ENCODE peak calls at places on chromosomes 6 and 20, in nine cellular contexts. One of them, this sample, is unnamed.

GRCh38 chr6:33638581-33638980 is 17.5 kb downstream of the ITPR3 start:
- DNase-seq in fibroblast of gingiva: no peak
- DNase-seq in activated CD4-positive, CD25-positive, alpha-beta regulatory T cell: no peak
- DNase-seq in aorta: no peak
- DNase-seq in T follicular helper cell: no peak
- DNase-seq in NCI-H69: no peak
- DNase-seq in activated CD8-positive, alpha-beta T cell treated with anti-CD3 and anti-CD28 coated beads for 36 hours: no peak
- DNase-seq in stimulated activated CD4-positive, alpha-beta T cell treated with anti-CD3 and anti-CD28 coated beads, Interleukin-12 subunit alpha, Interleukin-12 subunit beta, amount 100 ng/mL, for 4 hours: no peak
- DNase-seq in fibroblast of pulmonary artery: no peak
- DNase-seq in this sample: no peak

GRCh38 chr20:8129211-8129986 is 2.7 kb upstream of the PLCB1 start:
- DNase-seq in fibroblast of pulmonary artery: no peak
- DNase-seq in aorta: no peak
- DNase-seq in T follicular helper cell: no peak
- DNase-seq in activated CD8-positive, alpha-beta T cell treated with anti-CD3 and anti-CD28 coated beads for 36 hours: no peak
- DNase-seq in activated CD4-positive, CD25-positive, alpha-beta regulatory T cell: no peak
- DNase-seq in stimulated activated CD4-positive, alpha-beta T cell treated with anti-CD3 and anti-CD28 coated beads, Interleukin-12 subunit alpha, Interleukin-12 subunit beta, amount 100 ng/mL, for 4 hours: no peak
- DNase-seq in fibroblast of gingiva: no peak
- DNase-seq in NCI-H69: no peak
- DNase-seq in this sample: no peak

GRCh38 chr6:6665505-6665904 is 77.0 kb downstream of the LY86 start:
- DNase-seq in activated CD8-positive, alpha-beta T cell treated with anti-CD3 and anti-CD28 coated beads for 36 hours: no peak
- DNase-seq in stimulated activated CD4-positive, alpha-beta T cell treated with anti-CD3 and anti-CD28 coated beads, Interleukin-12 subunit alpha, Interleukin-12 subunit beta, amount 100 ng/mL, for 4 hours: no peak
- DNase-seq in fibroblast of gingiva: no peak
- DNase-seq in aorta: no peak
- DNase-seq in fibroblast of pulmonary artery: no peak
- DNase-seq in activated CD4-positive, CD25-positive, alpha-beta regulatory T cell: no peak
- DNase-seq in NCI-H69: peak
- DNase-seq in T follicular helper cell: no peak
- DNase-seq in this sample: no peak

GRCh38 chr6:37784585-37784967 is 35.0 kb upstream of the ZFAND3 start:
- DNase-seq in activated CD4-positive, CD25-positive, alpha-beta regulatory T cell: no peak
- DNase-seq in NCI-H69: peak
- DNase-seq in T follicular helper cell: no peak
- DNase-seq in stimulated activated CD4-positive, alpha-beta T cell treated with anti-CD3 and anti-CD28 coated beads, Interleukin-12 subunit alpha, Interleukin-12 subunit beta, amount 100 ng/mL, for 4 hours: no peak
- DNase-seq in fibroblast of pulmonary artery: no peak
- DNase-seq in activated CD8-positive, alpha-beta T cell treated with anti-CD3 and anti-CD28 coated beads for 36 hours: no peak
- DNase-seq in fibroblast of gingiva: no peak
- DNase-seq in aorta: no peak
- DNase-seq in this sample: peak

GRCh38 chr6:166957805-166958076 is 1.4 kb upstream of the RNASET2 start:
- DNase-seq in stimulated activated CD4-positive, alpha-beta T cell treated with anti-CD3 and anti-CD28 coated beads, Interleukin-12 subunit alpha, Interleukin-12 subunit beta, amount 100 ng/mL, for 4 hours: no peak
- DNase-seq in activated CD8-positive, alpha-beta T cell treated with anti-CD3 and anti-CD28 coated beads for 36 hours: no peak
- DNase-seq in T follicular helper cell: no peak
- DNase-seq in activated CD4-positive, CD25-positive, alpha-beta regulatory T cell: no peak
- DNase-seq in fibroblast of gingiva: no peak
- DNase-seq in fibroblast of pulmonary artery: no peak
- DNase-seq in NCI-H69: no peak
- DNase-seq in aorta: no peak
- DNase-seq in this sample: no peak

GRCh38 chr6:154848580-154848979 is 115.4 kb downstream of the SCAF8 start:
- DNase-seq in activated CD8-positive, alpha-beta T cell treated with anti-CD3 and anti-CD28 coated beads for 36 hours: no peak
- DNase-seq in activated CD4-positive, CD25-positive, alpha-beta regulatory T cell: no peak
- DNase-seq in fibroblast of gingiva: no peak
- DNase-seq in stimulated activated CD4-positive, alpha-beta T cell treated with anti-CD3 and anti-CD28 coated beads, Interleukin-12 subunit alpha, Interleukin-12 subunit beta, amount 100 ng/mL, for 4 hours: no peak
- DNase-seq in NCI-H69: peak
- DNase-seq in T follicular helper cell: no peak
- DNase-seq in fibroblast of pulmonary artery: peak
- DNase-seq in aorta: no peak
- DNase-seq in this sample: no peak

GRCh38 chr20:45592574-45593189 is 13.6 kb upstream of the WFDC8 start:
- DNase-seq in activated CD8-positive, alpha-beta T cell treated with anti-CD3 and anti-CD28 coated beads for 36 hours: peak
- DNase-seq in fibroblast of gingiva: peak
- DNase-seq in fibroblast of pulmonary artery: peak
- DNase-seq in NCI-H69: peak
- DNase-seq in activated CD4-positive, CD25-positive, alpha-beta regulatory T cell: no peak
- DNase-seq in stimulated activated CD4-positive, alpha-beta T cell treated with anti-CD3 and anti-CD28 coated beads, Interleukin-12 subunit alpha, Interleukin-12 subunit beta, amount 100 ng/mL, for 4 hours: no peak
- DNase-seq in aorta: no peak
- DNase-seq in T follicular helper cell: no peak
- DNase-seq in this sample: peak

GRCh38 chr6:128239898-128240509 is 280.4 kb downstream of the PTPRK start:
- DNase-seq in T follicular helper cell: no peak
- DNase-seq in activated CD4-positive, CD25-positive, alpha-beta regulatory T cell: no peak
- DNase-seq in fibroblast of pulmonary artery: no peak
- DNase-seq in aorta: no peak
- DNase-seq in fibroblast of gingiva: no peak
- DNase-seq in NCI-H69: peak
- DNase-seq in activated CD8-positive, alpha-beta T cell treated with anti-CD3 and anti-CD28 coated beads for 36 hours: no peak
- DNase-seq in stimulated activated CD4-positive, alpha-beta T cell treated with anti-CD3 and anti-CD28 coated beads, Interleukin-12 subunit alpha, Interleukin-12 subunit beta, amount 100 ng/mL, for 4 hours: no peak
- DNase-seq in this sample: no peak

GRCh38 chr20:57507477-57507876 is 17.5 kb downstream of the CTCFL start:
- DNase-seq in activated CD4-positive, CD25-positive, alpha-beta regulatory T cell: no peak
- DNase-seq in aorta: no peak
- DNase-seq in fibroblast of pulmonary artery: no peak
- DNase-seq in T follicular helper cell: no peak
- DNase-seq in activated CD8-positive, alpha-beta T cell treated with anti-CD3 and anti-CD28 coated beads for 36 hours: no peak
- DNase-seq in fibroblast of gingiva: no peak
- DNase-seq in NCI-H69: no peak
- DNase-seq in stimulated activated CD4-positive, alpha-beta T cell treated with anti-CD3 and anti-CD28 coated beads, Interleukin-12 subunit alpha, Interleukin-12 subunit beta, amount 100 ng/mL, for 4 hours: no peak
- DNase-seq in this sample: no peak

GRCh38 chr20:4973330-4974097 is 27.8 kb downstream of the SLC23A2 start:
- DNase-seq in fibroblast of pulmonary artery: peak
- DNase-seq in aorta: no peak
- DNase-seq in fibroblast of gingiva: peak
- DNase-seq in activated CD8-positive, alpha-beta T cell treated with anti-CD3 and anti-CD28 coated beads for 36 hours: peak
- DNase-seq in NCI-H69: peak
- DNase-seq in stimulated activated CD4-positive, alpha-beta T cell treated with anti-CD3 and anti-CD28 coated beads, Interleukin-12 subunit alpha, Interleukin-12 subunit beta, amount 100 ng/mL, for 4 hours: peak
- DNase-seq in T follicular helper cell: no peak
- DNase-seq in activated CD4-positive, CD25-positive, alpha-beta regulatory T cell: no peak
- DNase-seq in this sample: peak

GRCh38 chr20:38098952-38099351 is 65.4 kb downstream of the RPRD1B start:
- DNase-seq in fibroblast of pulmonary artery: no peak
- DNase-seq in fibroblast of gingiva: no peak
- DNase-seq in NCI-H69: no peak
- DNase-seq in aorta: no peak
- DNase-seq in stimulated activated CD4-positive, alpha-beta T cell treated with anti-CD3 and anti-CD28 coated beads, Interleukin-12 subunit alpha, Interleukin-12 subunit beta, amount 100 ng/mL, for 4 hours: no peak
- DNase-seq in activated CD8-positive, alpha-beta T cell treated with anti-CD3 and anti-CD28 coated beads for 36 hours: no peak
- DNase-seq in T follicular helper cell: no peak
- DNase-seq in activated CD4-positive, CD25-positive, alpha-beta regulatory T cell: no peak
- DNase-seq in this sample: no peak

GRCh38 chr6:18388942-18389341 is 1.8 kb downstream of the RNF144B start:
- DNase-seq in activated CD4-positive, CD25-positive, alpha-beta regulatory T cell: no peak
- DNase-seq in T follicular helper cell: no peak
- DNase-seq in stimulated activated CD4-positive, alpha-beta T cell treated with anti-CD3 and anti-CD28 coated beads, Interleukin-12 subunit alpha, Interleukin-12 subunit beta, amount 100 ng/mL, for 4 hours: no peak
- DNase-seq in aorta: no peak
- DNase-seq in fibroblast of gingiva: peak
- DNase-seq in activated CD8-positive, alpha-beta T cell treated with anti-CD3 and anti-CD28 coated beads for 36 hours: no peak
- DNase-seq in fibroblast of pulmonary artery: peak
- DNase-seq in NCI-H69: peak
- DNase-seq in this sample: peak

GRCh38 chr20:48835390-48835789 is 7.6 kb upstream of the PREX1 start:
- DNase-seq in stimulated activated CD4-positive, alpha-beta T cell treated with anti-CD3 and anti-CD28 coated beads, Interleukin-12 subunit alpha, Interleukin-12 subunit beta, amount 100 ng/mL, for 4 hours: no peak
- DNase-seq in T follicular helper cell: no peak
- DNase-seq in activated CD8-positive, alpha-beta T cell treated with anti-CD3 and anti-CD28 coated beads for 36 hours: no peak
- DNase-seq in aorta: no peak
- DNase-seq in fibroblast of gingiva: no peak
- DNase-seq in NCI-H69: no peak
- DNase-seq in activated CD4-positive, CD25-positive, alpha-beta regulatory T cell: no peak
- DNase-seq in fibroblast of pulmonary artery: no peak
- DNase-seq in this sample: no peak

GRCh38 chr6:5854900-5855299 is 151.8 kb downstream of the NRN1 start:
- DNase-seq in activated CD8-positive, alpha-beta T cell treated with anti-CD3 and anti-CD28 coated beads for 36 hours: no peak
- DNase-seq in stimulated activated CD4-positive, alpha-beta T cell treated with anti-CD3 and anti-CD28 coated beads, Interleukin-12 subunit alpha, Interleukin-12 subunit beta, amount 100 ng/mL, for 4 hours: no peak
- DNase-seq in fibroblast of pulmonary artery: no peak
- DNase-seq in aorta: no peak
- DNase-seq in fibroblast of gingiva: no peak
- DNase-seq in T follicular helper cell: no peak
- DNase-seq in activated CD4-positive, CD25-positive, alpha-beta regulatory T cell: no peak
- DNase-seq in NCI-H69: no peak
- DNase-seq in this sample: no peak

GRCh38 chr6:2688416-2689064 is 62.2 kb downstream of the MYLK4 start:
- DNase-seq in fibroblast of gingiva: peak
- DNase-seq in stimulated activated CD4-positive, alpha-beta T cell treated with anti-CD3 and anti-CD28 coated beads, Interleukin-12 subunit alpha, Interleukin-12 subunit beta, amount 100 ng/mL, for 4 hours: no peak
- DNase-seq in aorta: no peak
- DNase-seq in T follicular helper cell: no peak
- DNase-seq in activated CD8-positive, alpha-beta T cell treated with anti-CD3 and anti-CD28 coated beads for 36 hours: peak
- DNase-seq in activated CD4-positive, CD25-positive, alpha-beta regulatory T cell: no peak
- DNase-seq in fibroblast of pulmonary artery: peak
- DNase-seq in NCI-H69: no peak
- DNase-seq in this sample: peak

GRCh38 chr6:85551264-85551663 is 42.4 kb downstream of the SNX14 start:
- DNase-seq in fibroblast of pulmonary artery: no peak
- DNase-seq in activated CD4-positive, CD25-positive, alpha-beta regulatory T cell: no peak
- DNase-seq in fibroblast of gingiva: no peak
- DNase-seq in activated CD8-positive, alpha-beta T cell treated with anti-CD3 and anti-CD28 coated beads for 36 hours: peak
- DNase-seq in NCI-H69: peak
- DNase-seq in stimulated activated CD4-positive, alpha-beta T cell treated with anti-CD3 and anti-CD28 coated beads, Interleukin-12 subunit alpha, Interleukin-12 subunit beta, amount 100 ng/mL, for 4 hours: no peak
- DNase-seq in aorta: no peak
- DNase-seq in T follicular helper cell: no peak
- DNase-seq in this sample: no peak

GRCh38 chr6:110938176-110938575 is 20.3 kb upstream of the GTF3C6 start:
- DNase-seq in activated CD4-positive, CD25-positive, alpha-beta regulatory T cell: no peak
- DNase-seq in NCI-H69: no peak
- DNase-seq in fibroblast of pulmonary artery: peak
- DNase-seq in aorta: no peak
- DNase-seq in activated CD8-positive, alpha-beta T cell treated with anti-CD3 and anti-CD28 coated beads for 36 hours: no peak
- DNase-seq in fibroblast of gingiva: no peak
- DNase-seq in stimulated activated CD4-positive, alpha-beta T cell treated with anti-CD3 and anti-CD28 coated beads, Interleukin-12 subunit alpha, Interleukin-12 subunit beta, amount 100 ng/mL, for 4 hours: no peak
- DNase-seq in T follicular helper cell: no peak
- DNase-seq in this sample: no peak

GRCh38 chr20:32763202-32763999 is 1.2 kb downstream of the DNMT3B start:
- DNase-seq in T follicular helper cell: no peak
- DNase-seq in fibroblast of gingiva: no peak
- DNase-seq in NCI-H69: peak
- DNase-seq in activated CD8-positive, alpha-beta T cell treated with anti-CD3 and anti-CD28 coated beads for 36 hours: no peak
- DNase-seq in aorta: peak
- DNase-seq in fibroblast of pulmonary artery: no peak
- DNase-seq in stimulated activated CD4-positive, alpha-beta T cell treated with anti-CD3 and anti-CD28 coated beads, Interleukin-12 subunit alpha, Interleukin-12 subunit beta, amount 100 ng/mL, for 4 hours: no peak
- DNase-seq in activated CD4-positive, CD25-positive, alpha-beta regulatory T cell: no peak
- DNase-seq in this sample: no peak

GRCh38 chr20:63071541-63072181 is 64.9 kb upstream of the BHLHE23 start:
- DNase-seq in fibroblast of gingiva: no peak
- DNase-seq in activated CD4-positive, CD25-positive, alpha-beta regulatory T cell: no peak
- DNase-seq in aorta: peak
- DNase-seq in activated CD8-positive, alpha-beta T cell treated with anti-CD3 and anti-CD28 coated beads for 36 hours: peak
- DNase-seq in fibroblast of pulmonary artery: peak
- DNase-seq in T follicular helper cell: no peak
- DNase-seq in stimulated activated CD4-positive, alpha-beta T cell treated with anti-CD3 and anti-CD28 coated beads, Interleukin-12 subunit alpha, Interleukin-12 subunit beta, amount 100 ng/mL, for 4 hours: peak
- DNase-seq in NCI-H69: peak
- DNase-seq in this sample: peak

GRCh38 chr6:20044883-20045282 is 167.4 kb downstream of the MBOAT1 start:
- DNase-seq in fibroblast of gingiva: no peak
- DNase-seq in activated CD4-positive, CD25-positive, alpha-beta regulatory T cell: no peak
- DNase-seq in aorta: no peak
- DNase-seq in stimulated activated CD4-positive, alpha-beta T cell treated with anti-CD3 and anti-CD28 coated beads, Interleukin-12 subunit alpha, Interleukin-12 subunit beta, amount 100 ng/mL, for 4 hours: no peak
- DNase-seq in NCI-H69: no peak
- DNase-seq in activated CD8-positive, alpha-beta T cell treated with anti-CD3 and anti-CD28 coated beads for 36 hours: no peak
- DNase-seq in fibroblast of pulmonary artery: no peak
- DNase-seq in T follicular helper cell: no peak
- DNase-seq in this sample: no peak

GRCh38 chr20:63102720-63103375 is 96.1 kb upstream of the BHLHE23 start:
- DNase-seq in fibroblast of pulmonary artery: peak
- DNase-seq in activated CD8-positive, alpha-beta T cell treated with anti-CD3 and anti-CD28 coated beads for 36 hours: peak
- DNase-seq in NCI-H69: peak
- DNase-seq in stimulated activated CD4-positive, alpha-beta T cell treated with anti-CD3 and anti-CD28 coated beads, Interleukin-12 subunit alpha, Interleukin-12 subunit beta, amount 100 ng/mL, for 4 hours: peak
- DNase-seq in T follicular helper cell: peak
- DNase-seq in activated CD4-positive, CD25-positive, alpha-beta regulatory T cell: peak
- DNase-seq in fibroblast of gingiva: no peak
- DNase-seq in aorta: peak
- DNase-seq in this sample: peak

GRCh38 chr20:49983123-49983847 is 505 bp downstream of the SNAI1 start:
- DNase-seq in fibroblast of gingiva: no peak
- DNase-seq in fibroblast of pulmonary artery: no peak
- DNase-seq in NCI-H69: no peak
- DNase-seq in stimulated activated CD4-positive, alpha-beta T cell treated with anti-CD3 and anti-CD28 coated beads, Interleukin-12 subunit alpha, Interleukin-12 subunit beta, amount 100 ng/mL, for 4 hours: no peak
- DNase-seq in activated CD4-positive, CD25-positive, alpha-beta regulatory T cell: no peak
- DNase-seq in T follicular helper cell: no peak
- DNase-seq in activated CD8-positive, alpha-beta T cell treated with anti-CD3 and anti-CD28 coated beads for 36 hours: no peak
- DNase-seq in aorta: no peak
- DNase-seq in this sample: no peak

GRCh38 chr6:148501178-148501590 is 158.5 kb downstream of the SASH1 start:
- DNase-seq in NCI-H69: no peak
- DNase-seq in activated CD4-positive, CD25-positive, alpha-beta regulatory T cell: no peak
- DNase-seq in stimulated activated CD4-positive, alpha-beta T cell treated with anti-CD3 and anti-CD28 coated beads, Interleukin-12 subunit alpha, Interleukin-12 subunit beta, amount 100 ng/mL, for 4 hours: no peak
- DNase-seq in activated CD8-positive, alpha-beta T cell treated with anti-CD3 and anti-CD28 coated beads for 36 hours: no peak
- DNase-seq in aorta: no peak
- DNase-seq in fibroblast of pulmonary artery: peak
- DNase-seq in fibroblast of gingiva: peak
- DNase-seq in T follicular helper cell: no peak
- DNase-seq in this sample: peak

GRCh38 chr20:63552481-63553249 is 1.3 kb upstream of the FNDC11 start:
- DNase-seq in stimulated activated CD4-positive, alpha-beta T cell treated with anti-CD3 and anti-CD28 coated beads, Interleukin-12 subunit alpha, Interleukin-12 subunit beta, amount 100 ng/mL, for 4 hours: no peak
- DNase-seq in activated CD4-positive, CD25-positive, alpha-beta regulatory T cell: peak
- DNase-seq in aorta: no peak
- DNase-seq in fibroblast of pulmonary artery: no peak
- DNase-seq in T follicular helper cell: peak
- DNase-seq in fibroblast of gingiva: no peak
- DNase-seq in activated CD8-positive, alpha-beta T cell treated with anti-CD3 and anti-CD28 coated beads for 36 hours: peak
- DNase-seq in NCI-H69: peak
- DNase-seq in this sample: no peak

GRCh38 chr6:131258010-131258652 is 122.9 kb downstream of the AKAP7 start:
- DNase-seq in stimulated activated CD4-positive, alpha-beta T cell treated with anti-CD3 and anti-CD28 coated beads, Interleukin-12 subunit alpha, Interleukin-12 subunit beta, amount 100 ng/mL, for 4 hours: no peak
- DNase-seq in activated CD4-positive, CD25-positive, alpha-beta regulatory T cell: no peak
- DNase-seq in fibroblast of gingiva: no peak
- DNase-seq in fibroblast of pulmonary artery: no peak
- DNase-seq in NCI-H69: peak
- DNase-seq in activated CD8-positive, alpha-beta T cell treated with anti-CD3 and anti-CD28 coated beads for 36 hours: no peak
- DNase-seq in T follicular helper cell: no peak
- DNase-seq in aorta: no peak
- DNase-seq in this sample: no peak

GRCh38 chr6:170051229-170052172 is 239.4 kb downstream of the DLL1 start:
- DNase-seq in fibroblast of gingiva: no peak
- DNase-seq in activated CD8-positive, alpha-beta T cell treated with anti-CD3 and anti-CD28 coated beads for 36 hours: no peak
- DNase-seq in NCI-H69: no peak
- DNase-seq in fibroblast of pulmonary artery: no peak
- DNase-seq in activated CD4-positive, CD25-positive, alpha-beta regulatory T cell: no peak
- DNase-seq in stimulated activated CD4-positive, alpha-beta T cell treated with anti-CD3 and anti-CD28 coated beads, Interleukin-12 subunit alpha, Interleukin-12 subunit beta, amount 100 ng/mL, for 4 hours: no peak
- DNase-seq in T follicular helper cell: no peak
- DNase-seq in aorta: peak
- DNase-seq in this sample: no peak

GRCh38 chr20:2820084-2820895 is 4.1 kb downstream of the TMEM239 start:
- DNase-seq in T follicular helper cell: no peak
- DNase-seq in fibroblast of gingiva: peak
- DNase-seq in activated CD4-positive, CD25-positive, alpha-beta regulatory T cell: no peak
- DNase-seq in stimulated activated CD4-positive, alpha-beta T cell treated with anti-CD3 and anti-CD28 coated beads, Interleukin-12 subunit alpha, Interleukin-12 subunit beta, amount 100 ng/mL, for 4 hours: no peak
- DNase-seq in activated CD8-positive, alpha-beta T cell treated with anti-CD3 and anti-CD28 coated beads for 36 hours: no peak
- DNase-seq in NCI-H69: no peak
- DNase-seq in fibroblast of pulmonary artery: peak
- DNase-seq in aorta: no peak
- DNase-seq in this sample: peak

GRCh38 chr6:166721576-166721975 is 94.5 kb upstream of the RPS6KA2 start:
- DNase-seq in fibroblast of gingiva: no peak
- DNase-seq in stimulated activated CD4-positive, alpha-beta T cell treated with anti-CD3 and anti-CD28 coated beads, Interleukin-12 subunit alpha, Interleukin-12 subunit beta, amount 100 ng/mL, for 4 hours: no peak
- DNase-seq in T follicular helper cell: no peak
- DNase-seq in activated CD4-positive, CD25-positive, alpha-beta regulatory T cell: no peak
- DNase-seq in fibroblast of pulmonary artery: no peak
- DNase-seq in aorta: no peak
- DNase-seq in activated CD8-positive, alpha-beta T cell treated with anti-CD3 and anti-CD28 coated beads for 36 hours: no peak
- DNase-seq in NCI-H69: no peak
- DNase-seq in this sample: no peak

GRCh38 chr6:155444952-155445903 is 10.4 kb downstream of the NOX3 start:
- DNase-seq in fibroblast of gingiva: no peak
- DNase-seq in activated CD4-positive, CD25-positive, alpha-beta regulatory T cell: no peak
- DNase-seq in stimulated activated CD4-positive, alpha-beta T cell treated with anti-CD3 and anti-CD28 coated beads, Interleukin-12 subunit alpha, Interleukin-12 subunit beta, amount 100 ng/mL, for 4 hours: no peak
- DNase-seq in fibroblast of pulmonary artery: no peak
- DNase-seq in aorta: no peak
- DNase-seq in activated CD8-positive, alpha-beta T cell treated with anti-CD3 and anti-CD28 coated beads for 36 hours: peak
- DNase-seq in T follicular helper cell: no peak
- DNase-seq in NCI-H69: no peak
- DNase-seq in this sample: no peak

GRCh38 chr6:168956884-168957730 is 296.5 kb downstream of the THBS2 start:
- DNase-seq in T follicular helper cell: peak
- DNase-seq in stimulated activated CD4-positive, alpha-beta T cell treated with anti-CD3 and anti-CD28 coated beads, Interleukin-12 subunit alpha, Interleukin-12 subunit beta, amount 100 ng/mL, for 4 hours: peak
- DNase-seq in activated CD4-positive, CD25-positive, alpha-beta regulatory T cell: no peak
- DNase-seq in fibroblast of pulmonary artery: peak
- DNase-seq in fibroblast of gingiva: peak
- DNase-seq in aorta: peak
- DNase-seq in NCI-H69: peak
- DNase-seq in activated CD8-positive, alpha-beta T cell treated with anti-CD3 and anti-CD28 coated beads for 36 hours: peak
- DNase-seq in this sample: peak

GRCh38 chr6:40936810-40937209 is 102.2 kb downstream of the UNC5CL start:
- DNase-seq in NCI-H69: no peak
- DNase-seq in activated CD4-positive, CD25-positive, alpha-beta regulatory T cell: no peak
- DNase-seq in activated CD8-positive, alpha-beta T cell treated with anti-CD3 and anti-CD28 coated beads for 36 hours: no peak
- DNase-seq in fibroblast of gingiva: no peak
- DNase-seq in aorta: no peak
- DNase-seq in T follicular helper cell: no peak
- DNase-seq in fibroblast of pulmonary artery: peak
- DNase-seq in stimulated activated CD4-positive, alpha-beta T cell treated with anti-CD3 and anti-CD28 coated beads, Interleukin-12 subunit alpha, Interleukin-12 subunit beta, amount 100 ng/mL, for 4 hours: no peak
- DNase-seq in this sample: peak